ENCODE peak calls at places on chromosomes 7 and 10, in six cellular contexts. W is AG10803, O is chondrocyte, B is HL-60, Y is fibroblast of lung, S is coronary artery. E is an unnamed sample.

GRCh38 chr7:151394076-151395035 is 15.5 kb downstream of the WDR86 start:
- DNase-seq in W (no peak), Y (no peak), S (no peak), B (no peak), O (peak; percentile 87), E (no peak)

GRCh38 chr10:11698691-11699545 is 43.3 kb upstream of the ECHDC3 start:
- DNase-seq in Y (no peak), B (peak; percentile 1), S (no peak), W (no peak), O (no peak), E (no peak)

GRCh38 chr10:45150997-45151396 is 150.3 kb downstream of the ZNF22 start:
- DNase-seq in B (no peak), S (no peak), O (peak; percentile 57), W (no peak), Y (no peak), E (no peak)

GRCh38 chr10:93438796-93439253 is 43.3 kb downstream of the MYOF start:
- DNase-seq in S (no peak), Y (no peak), O (no peak), B (no peak), W (no peak), E (no peak)

GRCh38 chr10:35356725-35357092 is 20.4 kb downstream of the CCNY start:
- DNase-seq in O (no peak), B (no peak), W (no peak), Y (no peak), S (no peak), E (no peak)

GRCh38 chr7:73512018-73512780 is 9.9 kb downstream of the BAZ1B start:
- DNase-seq in B (no peak), S (no peak), O (no peak), Y (peak; percentile 7), W (no peak), E (no peak)

GRCh38 chr7:68504766-68505165 is 1093.5 kb upstream of the AUTS2 start:
- DNase-seq in Y (no peak), S (no peak), O (no peak), B (no peak), W (no peak), E (no peak)

GRCh38 chr7:81669476-81670105 is 100.3 kb downstream of the HGF start:
- DNase-seq in S (no peak), O (no peak), Y (no peak), W (no peak), B (no peak), E (no peak)

GRCh38 chr10:46306550-46307184 is 19.9 kb downstream of the ANTXRL start:
- DNase-seq in O (no peak), B (no peak), S (no peak), Y (no peak), W (no peak), E (no peak)

GRCh38 chr10:43041422-43042342 is 35.2 kb upstream of the RET start:
- DNase-seq in O (peak; percentile 72), Y (no peak), B (no peak), W (no peak), S (no peak), E (no peak)

GRCh38 chr10:69815099-69815498 is 13.4 kb downstream of the COL13A1 start:
- DNase-seq in S (no peak), Y (no peak), B (no peak), W (no peak), O (no peak), E (no peak)

GRCh38 chr10:69813632-69814031 is 11.9 kb downstream of the COL13A1 start:
- DNase-seq in S (no peak), W (no peak), B (no peak), O (no peak), Y (no peak), E (no peak)

GRCh38 chr10:69816536-69816935 is 14.8 kb downstream of the COL13A1 start:
- DNase-seq in O (no peak), S (no peak), W (no peak), B (peak; percentile 53), Y (no peak), E (no peak)

GRCh38 chr10:69816963-69817605 is 15.4 kb downstream of the COL13A1 start:
- DNase-seq in B (peak; percentile 85), Y (peak; percentile 34), O (no peak), W (no peak), S (no peak), E (no peak)

GRCh38 chr10:69814251-69814650 is 12.5 kb downstream of the COL13A1 start:
- DNase-seq in B (no peak), O (no peak), S (no peak), Y (no peak), W (no peak), E (no peak)
- TF ChIP-seq CTCF in B (no peak), O (no peak), S (no peak), Y (no peak), W (no peak), E (no peak)

DNA sequence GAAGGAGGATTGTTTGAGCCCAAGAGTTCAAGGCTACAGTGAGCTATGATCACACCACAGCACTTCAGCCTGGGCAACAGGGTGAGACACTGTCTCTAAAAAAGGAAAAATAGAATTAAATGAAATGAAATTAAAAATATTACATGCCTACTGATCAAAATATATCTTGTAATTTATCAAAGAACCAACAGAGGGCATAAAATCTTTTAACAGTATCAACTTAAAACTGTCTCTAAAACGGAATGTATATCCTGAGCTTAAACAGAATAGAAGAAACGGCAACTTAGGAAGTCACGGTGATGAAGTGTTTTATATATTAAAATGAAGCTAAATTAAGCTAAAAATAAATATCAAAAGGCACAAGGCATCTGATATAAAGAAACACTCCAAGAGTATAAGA is 78.8 kb downstream of the MTPAP start:
- DNase-seq in O (no peak), W (peak; percentile 9), Y (peak; percentile 25), B (no peak), S (no peak), E (peak; percentile 28)
- TF ChIP-seq CTCF in O (peak; percentile 79), W (peak; percentile 50), Y (no peak), B (no peak), S (no peak), E (peak; percentile 28)

GRCh38 chr7:96414931-96415292 is 93.0 kb upstream of the SLC25A13 start:
- DNase-seq in W (peak; percentile 35), O (no peak), B (peak; percentile 60), Y (peak; percentile 48), S (no peak), E (peak; percentile 29)
- TF ChIP-seq CTCF in W (peak; percentile 68), O (peak; percentile 76), B (peak; percentile 77), Y (peak; percentile 77), S (no peak), E (peak; percentile 61)

GRCh38 chr10:86868353-86868752 is 89.1 kb downstream of the MMRN2 start:
- DNase-seq in Y (peak; percentile 17), B (no peak), W (no peak), S (no peak), O (no peak), E (peak; percentile 31)
- TF ChIP-seq CTCF in Y (no peak), B (no peak), W (no peak), S (no peak), O (no peak), E (no peak)

GRCh38 chr10:131310904-131311660 is 439 bp downstream of the TCERG1L start:
- DNase-seq in S (no peak), W (no peak), B (no peak), Y (no peak), O (peak; percentile 79), E (no peak)

GRCh38 chr10:131313377-131313776 is 1.9 kb upstream of the TCERG1L start:
- DNase-seq in O (no peak), W (no peak), S (no peak), Y (no peak), B (no peak), E (no peak)

GRCh38 chr10:131312261-131312801 is 810 bp upstream of the TCERG1L start:
- DNase-seq in Y (no peak), S (no peak), W (no peak), B (no peak), O (no peak), E (no peak)

GRCh38 chr10:131311661-131312260 is at the start of gene TCERG1L:
- DNase-seq in Y (no peak), S (no peak), B (no peak), W (no peak), O (no peak), E (no peak)

DNA sequence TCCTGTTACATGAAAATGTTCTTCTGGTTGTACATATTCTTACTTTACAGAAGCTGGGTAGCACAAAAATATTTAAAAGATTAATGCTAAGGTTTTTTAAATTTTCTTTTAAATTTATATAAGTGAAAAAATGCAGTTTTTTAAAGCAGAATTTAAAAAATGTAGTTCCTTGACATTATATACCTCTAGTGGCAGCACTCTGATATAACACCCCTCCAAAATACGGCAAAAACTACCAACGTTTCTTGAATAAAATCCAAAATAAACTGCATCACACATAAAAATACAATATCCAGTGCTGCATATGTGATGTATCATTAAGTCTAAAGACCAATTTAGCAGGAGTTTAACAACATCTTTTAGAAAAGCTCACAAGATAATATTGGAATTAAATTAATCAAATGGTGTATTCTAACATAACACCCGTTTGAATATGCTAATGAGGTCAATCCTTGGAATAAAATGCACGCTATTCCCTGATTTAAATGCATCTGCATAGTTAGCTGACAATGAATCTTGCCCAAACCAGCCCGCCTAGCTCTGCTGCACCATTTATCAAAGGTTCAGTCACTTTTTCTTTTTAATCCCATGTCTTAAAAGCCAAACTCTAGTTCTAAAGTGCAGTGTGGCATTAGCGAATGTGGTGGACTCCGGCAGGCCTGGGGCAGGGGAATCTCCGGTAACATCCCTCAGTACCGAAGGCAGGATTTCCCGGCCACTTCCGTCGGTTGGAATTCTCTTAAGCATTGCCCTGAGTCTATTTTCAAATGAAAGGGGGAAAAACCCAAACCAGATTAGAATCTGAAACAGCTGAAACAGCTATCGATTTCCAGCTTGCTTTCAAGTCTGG is 1.2 kb downstream of the TCERG1L start:
- DNase-seq in W (no peak), Y (peak; percentile 0), O (no peak), S (no peak), B (no peak), E (no peak)
- TF ChIP-seq CTCF in W (no peak), Y (no peak), O (peak; percentile 69), S (no peak), B (no peak), E (peak; percentile 36)

GRCh38 chr10:73653701-73654100 is 2.1 kb downstream of the SYNPO2L start:
- DNase-seq in W (peak; percentile 24), B (no peak), O (no peak), S (no peak), Y (peak; percentile 40), E (no peak)
- TF ChIP-seq CTCF in W (peak; percentile 13), B (peak; percentile 15), O (peak; percentile 32), S (no peak), Y (no peak), E (no peak)

GRCh38 chr7:55050286-55050685 is 31.5 kb downstream of the EGFR start:
- DNase-seq in S (no peak), W (peak; percentile 32), B (no peak), O (no peak), Y (no peak), E (peak; percentile 51)
- TF ChIP-seq CTCF in S (no peak), W (peak; percentile 50), B (no peak), O (peak; percentile 25), Y (no peak), E (peak; percentile 28)

GRCh38 chr10:128908109-128908898 is 558.7 kb upstream of the MGMT start:
- DNase-seq in Y (no peak), S (no peak), O (no peak), W (no peak), B (peak; percentile 68), E (no peak)
- TF ChIP-seq CTCF in Y (no peak), S (no peak), O (no peak), W (no peak), B (no peak), E (no peak)

E was measured in fibroblast of the aortic adventitia.